ENCODE peak calls at places on chromosomes 4 and X, in five cellular contexts. T is MM.1S, E is brain microvascular endothelial cell, C is heart right ventricle, N is endodermal cell. I is an unnamed sample. For H3K27me3, the result is how much of the 10 kb centered on the place peaks cover.

GRCh38 chr4:155954939-155955338 is 1.3 kb upstream of the CTSO start:
- DNase-seq in T (no peak), E (no peak), C (no peak), N (no peak), I (no peak)

GRCh38 chrX:72312311-72312940 is 6.7 kb upstream of the CITED1 start:
- DNase-seq in T (no peak), E (no peak), C (no peak), N (no peak), I (no peak)

GRCh38 chr4:145843148-145843547 is 95.5 kb downstream of the ZNF827 start:
- DNase-seq in T (no peak), E (peak), C (no peak), N (no peak), I (no peak)

GRCh38 chrX:13142891-13143290 is 98.5 kb upstream of the FAM9C start:
- DNase-seq in T (no peak), E (no peak), C (no peak), N (no peak), I (no peak)

GRCh38 chrX:108735680-108736508 is 469 bp downstream of the IRS4 start:
- DNase-seq in T (no peak), E (no peak), C (no peak), N (no peak), I (no peak)

GRCh38 chr4:26786916-26787315 is 73.7 kb upstream of the STIM2 start:
- DNase-seq in T (no peak), E (no peak), C (no peak), N (no peak), I (no peak)

GRCh38 chr4:128169245-128169644 is 108.1 kb downstream of the LARP1B start:
- DNase-seq in T (no peak), E (no peak), C (no peak), N (no peak), I (no peak)

GRCh38 chrX:13662537-13662841 is 9.5 kb downstream of the TCEANC start:
- DNase-seq in T (no peak), E (no peak), C (no peak), N (no peak), I (no peak)

GRCh38 chrX:10507181-10507580 is 113.2 kb downstream of the MID1 start:
- DNase-seq in T (no peak), E (no peak), C (no peak), N (no peak), I (no peak)

GRCh38 chrX:149495573-149496071 is 9.5 kb downstream of the IDS start:
- DNase-seq in T (no peak), E (peak), C (no peak), N (peak), I (no peak)

GRCh38 chrX:44071070-44071645 is 98.0 kb upstream of the NDP start:
- DNase-seq in T (no peak), E (no peak), C (no peak), N (no peak), I (no peak)

GRCh38 chrX:23465985-23466384 is 131.3 kb downstream of the PTCHD1 start:
- DNase-seq in T (no peak), E (no peak), C (no peak), N (no peak), I (no peak)

GRCh38 chrX:132022115-132022862 is 813 bp upstream of the STK26 start:
- DNase-seq in T (peak), E (no peak), C (no peak), N (no peak), I (no peak)

GRCh38 chr4:48720459-48720858 is 59.6 kb downstream of the FRYL start:
- DNase-seq in T (no peak), E (no peak), C (no peak), N (no peak), I (no peak)

GRCh38 chrX:45372151-45372550 is 171.5 kb upstream of the DIPK2B start:
- DNase-seq in T (no peak), E (no peak), C (no peak), N (no peak), I (no peak)

GRCh38 chr4:120839624-120839973 is 82.9 kb downstream of the PRDM5 start:
- DNase-seq in T (no peak), E (no peak), C (no peak), N (no peak), I (no peak)

GRCh38 chrX:150898343-150899190 is at the start of gene CD99L2:
- DNase-seq in T (peak), E (peak), C (peak), N (peak), I (peak)

GRCh38 chrX:13482764-13483552 is 86.4 kb upstream of the EGFL6 start:
- DNase-seq in T (no peak), E (no peak), C (no peak), N (no peak), I (no peak)

GRCh38 chr4:78244691-78245485 is 187.8 kb downstream of the FRAS1 start:
- DNase-seq in T (no peak), E (no peak), C (no peak), N (peak), I (no peak)

GRCh38 chr4:184826315-184827266 is 823 bp upstream of the ACSL1 start:
- DNase-seq in T (peak), E (no peak), C (peak), N (no peak), I (peak)

DNA sequence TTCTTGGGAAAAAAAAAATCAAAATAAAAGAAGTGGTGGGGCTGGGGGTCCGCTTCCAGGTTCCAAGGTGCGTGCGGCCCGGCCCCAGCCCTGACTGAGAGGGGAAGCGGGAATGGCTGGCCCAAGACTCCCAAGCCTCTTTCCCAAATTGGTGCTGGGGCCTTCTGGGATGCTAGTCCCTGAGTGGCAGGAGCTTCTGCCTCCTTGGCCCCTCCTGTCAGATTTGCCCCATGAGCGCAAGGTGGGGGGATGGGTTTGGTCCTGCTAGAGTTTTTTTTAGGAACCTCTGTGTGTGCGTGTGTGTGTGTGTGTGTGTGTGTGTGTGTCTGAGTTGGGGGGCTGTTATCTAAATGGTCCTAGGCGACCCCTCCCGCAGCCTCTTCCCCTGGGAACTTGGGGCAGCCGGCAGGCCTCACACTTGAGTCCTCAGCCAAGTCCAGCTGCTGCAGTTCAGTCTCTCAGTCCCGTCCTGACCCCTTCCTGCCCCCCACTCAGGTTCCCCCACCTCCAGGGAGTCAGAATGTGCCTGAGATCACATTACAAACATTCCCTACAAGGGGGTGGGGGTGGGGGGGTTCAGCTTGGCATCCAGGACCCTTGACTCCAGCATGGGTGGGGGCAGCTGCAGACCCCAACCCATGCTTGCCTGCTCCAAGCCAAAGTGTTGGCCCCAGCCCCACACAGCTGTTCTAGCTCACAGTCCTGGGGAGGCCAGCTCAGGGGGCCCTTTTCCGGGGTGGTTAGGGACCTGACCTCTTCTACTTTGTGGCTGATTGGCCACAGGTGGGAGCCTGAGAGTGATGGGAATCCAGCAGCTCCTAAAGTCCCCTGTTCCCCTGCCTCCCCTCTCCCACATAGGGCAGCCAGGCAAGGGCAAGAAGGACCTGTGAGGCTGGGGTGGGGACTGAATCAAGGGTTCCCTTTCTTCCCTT is 4.0 kb downstream of the EFNB1 start:
- DNase-seq in T (no peak), E (no peak), C (no peak), N (peak), I (peak)
- H3K27me3 ChIP-seq in T (under half), E (under half), C (under half), N (under half), I (under half)

GRCh38 chr4:64359496-64359895 is 49.8 kb downstream of the TECRL start:
- DNase-seq in T (no peak), E (no peak), C (no peak), N (no peak), I (no peak)
- H3K27ac ChIP-seq in T (no peak), E (no peak), C (no peak), N (no peak), I (no peak)

DNA sequence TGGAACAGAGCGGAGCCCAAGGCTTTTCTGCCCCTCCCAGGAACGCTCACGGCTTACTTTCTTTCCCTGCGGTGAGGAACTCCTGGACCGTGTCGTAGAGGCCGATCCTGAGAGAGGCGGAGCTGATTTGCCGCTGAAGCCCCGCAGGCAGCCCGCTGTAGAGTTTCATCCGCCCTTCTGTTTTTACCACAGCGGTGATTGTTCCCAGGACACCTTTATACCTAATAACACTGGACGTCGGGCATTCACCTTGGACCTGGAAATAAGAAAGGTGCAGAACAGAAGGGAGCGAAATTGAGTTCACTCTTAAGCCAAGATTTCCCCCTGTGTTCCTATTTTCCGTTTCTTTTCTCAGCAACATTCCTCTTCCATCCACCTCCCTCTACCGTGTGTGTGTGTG is 1.0 kb downstream of the UCP1 start:
- DNase-seq in T (no peak), E (no peak), C (no peak), N (peak), I (no peak)
- H3K27me3 ChIP-seq in T (under half), E (half or more), C (under half), N (half or more), I (half or more)

DNA sequence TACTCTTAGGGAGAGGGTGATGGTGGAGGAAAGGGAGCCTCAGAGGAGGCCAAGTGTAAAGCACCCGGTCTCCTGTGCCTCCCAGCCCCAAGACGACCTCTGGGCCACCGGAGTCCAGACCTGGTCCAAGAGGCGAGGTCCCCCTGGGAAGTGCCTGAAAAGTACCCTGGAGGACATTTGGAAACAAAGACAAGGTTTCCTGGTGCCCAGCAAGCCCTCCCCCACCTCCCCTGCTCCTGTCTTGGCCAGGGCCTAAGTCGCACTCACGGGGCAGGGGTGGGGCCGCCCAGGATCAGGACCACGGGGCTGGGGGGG is 532 bp upstream of the SH3BP2 start:
- DNase-seq in T (no peak), E (no peak), C (no peak), N (peak), I (no peak)
- H3K27ac ChIP-seq in T (no peak), E (no peak), C (peak), N (no peak), I (peak)

DNA sequence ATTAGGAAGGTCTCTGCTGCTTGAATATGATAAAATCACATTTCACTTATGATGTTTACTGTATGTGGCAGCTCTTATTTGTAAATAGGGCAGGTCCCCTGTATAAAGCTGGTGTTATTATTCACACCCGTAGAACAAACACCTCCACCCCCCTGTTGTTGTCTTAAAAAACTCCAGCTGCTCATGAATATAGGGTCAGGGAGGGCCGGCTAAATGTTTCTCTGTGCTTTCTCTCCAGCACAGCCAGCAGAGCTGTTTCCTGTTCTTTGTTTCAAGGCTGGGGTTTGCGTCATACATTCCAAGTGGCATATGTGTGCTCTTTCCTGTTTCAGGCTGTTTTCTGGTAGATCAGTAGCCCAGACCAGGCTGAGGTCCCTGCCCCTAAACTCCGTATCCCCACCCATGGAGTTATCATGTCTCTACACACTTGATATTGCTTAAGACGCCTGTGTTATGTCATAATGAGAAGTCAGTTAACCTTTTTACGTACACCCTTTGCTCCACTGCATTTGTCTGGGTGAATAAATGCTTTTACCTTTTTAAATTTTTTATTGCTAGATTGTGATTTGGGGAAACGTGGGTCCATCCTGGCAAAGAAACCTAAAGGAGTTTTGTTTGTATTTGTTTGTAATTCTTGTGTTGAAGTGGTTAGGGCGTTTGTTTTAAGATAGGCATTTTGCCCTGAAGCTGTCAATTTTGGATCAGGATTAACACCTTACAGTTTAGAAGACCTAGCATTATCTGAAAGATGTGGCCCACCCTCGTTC is 3.2 kb downstream of the KLF3 start:
- DNase-seq in T (peak), E (peak), C (peak), N (peak), I (peak)
- H3K27me3 ChIP-seq in T (under half), E (under half), C (under half), N (under half), I (under half)

DNA sequence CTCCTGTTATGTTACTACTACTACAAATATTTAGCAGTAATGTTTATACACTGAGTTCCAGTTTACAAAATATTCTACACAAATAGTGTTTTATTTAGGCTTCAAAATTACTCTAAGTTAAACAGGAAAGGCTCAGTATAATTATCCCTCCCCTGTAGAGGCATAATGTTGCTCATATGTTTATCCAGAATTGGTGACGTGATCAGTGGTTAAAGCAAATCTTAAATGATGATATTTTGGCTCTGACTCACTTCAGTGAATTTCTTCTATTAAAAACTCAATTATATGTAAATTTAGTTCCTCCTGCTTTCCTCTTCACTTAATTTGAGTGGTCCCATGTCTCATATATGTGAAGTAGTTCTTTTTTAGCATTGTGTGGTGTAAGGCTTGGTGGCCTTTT is 438.5 kb downstream of the ADGRL3 start:
- DNase-seq in T (no peak), E (peak), C (no peak), N (no peak), I (no peak)
- H3K27ac ChIP-seq in T (no peak), E (no peak), C (no peak), N (no peak), I (no peak)

GRCh38 chr4:8076023-8076422 is 82.6 kb downstream of the ABLIM2 start:
- DNase-seq in T (no peak), E (no peak), C (no peak), N (peak), I (no peak)

GRCh38 chr4:8071741-8072140 is 86.9 kb downstream of the ABLIM2 start:
- DNase-seq in T (no peak), E (no peak), C (no peak), N (peak), I (no peak)

GRCh38 chr4:8070751-8071718 is 87.6 kb downstream of the ABLIM2 start:
- DNase-seq in T (no peak), E (no peak), C (no peak), N (peak), I (no peak)

GRCh38 chr4:8072235-8072968 is 86.2 kb downstream of the ABLIM2 start:
- DNase-seq in T (no peak), E (no peak), C (no peak), N (peak), I (no peak)

DNA sequence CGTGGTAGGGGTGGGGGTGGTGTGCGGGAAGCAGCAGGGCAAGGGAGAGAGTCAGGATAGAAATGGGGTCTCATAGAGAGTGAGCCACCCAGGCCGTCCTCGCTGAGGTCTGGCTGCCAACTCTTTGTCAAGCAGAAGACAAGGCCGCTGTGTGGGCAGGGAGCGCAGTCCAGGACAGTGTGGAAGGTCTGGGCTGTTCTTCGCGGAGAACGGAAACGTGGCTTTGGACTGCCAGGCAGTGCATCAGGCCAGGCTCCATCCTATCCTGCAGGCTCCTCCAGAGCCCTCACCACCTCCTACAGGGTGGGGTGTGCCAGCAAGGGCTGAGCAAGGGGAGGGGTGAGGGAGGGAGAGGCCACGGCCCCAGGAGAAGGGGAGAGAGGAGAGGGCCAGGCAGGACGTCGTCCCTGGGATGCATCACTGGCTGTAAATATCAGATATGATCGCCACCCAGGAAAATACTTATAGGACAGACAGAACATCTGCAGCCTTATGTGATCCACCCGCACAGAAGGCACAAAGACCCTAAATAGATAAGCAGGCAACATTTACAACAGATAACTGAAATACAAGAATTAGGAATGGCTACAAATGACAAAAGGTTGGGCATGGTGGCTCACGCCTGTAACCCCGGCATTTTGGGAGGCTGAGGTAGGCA is 85.3 kb downstream of the ABLIM2 start:
- DNase-seq in T (no peak), E (no peak), C (no peak), N (peak), I (no peak)
- H3K27me3 ChIP-seq in T (half or more), E (under half), C (under half), N (under half), I (under half)

GRCh38 chr4:40645576-40645975 is 15.9 kb upstream of the RBM47 start:
- DNase-seq in T (no peak), E (no peak), C (no peak), N (no peak), I (no peak)
- H3K27ac ChIP-seq in T (no peak), E (no peak), C (no peak), N (no peak), I (no peak)

GRCh38 chrX:106728337-106728736 is 1.8 kb downstream of the RNF128 start:
- DNase-seq in T (no peak), E (no peak), C (no peak), N (no peak), I (no peak)
- H3K27me3 ChIP-seq in T (under half), E (under half), C (under half), N (half or more), I (under half)

I was measured in suprapubic skin.